ENCODE peak calls at places on chromosomes 6 and 20, in four cellular contexts. O, W, Y and R are unnamed samples.

GRCh38 chr6:127475823-127476176 is 16.6 kb upstream of the KIAA0408 start:
- DNase-seq in O (no peak), W (no peak), Y (no peak), R (no peak)

GRCh38 chr6:111794716-111795452 is 78.4 kb downstream of the FYN start:
- DNase-seq in O (no peak), W (no peak), Y (no peak), R (no peak)

GRCh38 chr6:46509063-46509462 is 17.8 kb upstream of the RCAN2 start:
- DNase-seq in O (no peak), W (no peak), Y (no peak), R (no peak)

GRCh38 chr6:67433124-67433523 is 1202.0 kb upstream of the ADGRB3 start:
- DNase-seq in O (no peak), W (peak; percentile 36), Y (no peak), R (no peak)

GRCh38 chr6:40112350-40112749 is 178.1 kb upstream of the MOCS1 start:
- DNase-seq in O (no peak), W (no peak), Y (no peak), R (no peak)

GRCh38 chr6:149236584-149236983 is 80.9 kb upstream of the TAB2 start:
- DNase-seq in O (no peak), W (peak; percentile 78), Y (no peak), R (no peak)

GRCh38 chr6:158002951-158003853 is 21.5 kb downstream of the SYNJ2 start:
- DNase-seq in O (peak; percentile 62), W (peak; percentile 95), Y (no peak), R (peak; percentile 84)

GRCh38 chr20:46368902-46369268 is 37.5 kb downstream of the ELMO2 start:
- DNase-seq in O (no peak), W (no peak), Y (no peak), R (peak; percentile 32)

DNA sequence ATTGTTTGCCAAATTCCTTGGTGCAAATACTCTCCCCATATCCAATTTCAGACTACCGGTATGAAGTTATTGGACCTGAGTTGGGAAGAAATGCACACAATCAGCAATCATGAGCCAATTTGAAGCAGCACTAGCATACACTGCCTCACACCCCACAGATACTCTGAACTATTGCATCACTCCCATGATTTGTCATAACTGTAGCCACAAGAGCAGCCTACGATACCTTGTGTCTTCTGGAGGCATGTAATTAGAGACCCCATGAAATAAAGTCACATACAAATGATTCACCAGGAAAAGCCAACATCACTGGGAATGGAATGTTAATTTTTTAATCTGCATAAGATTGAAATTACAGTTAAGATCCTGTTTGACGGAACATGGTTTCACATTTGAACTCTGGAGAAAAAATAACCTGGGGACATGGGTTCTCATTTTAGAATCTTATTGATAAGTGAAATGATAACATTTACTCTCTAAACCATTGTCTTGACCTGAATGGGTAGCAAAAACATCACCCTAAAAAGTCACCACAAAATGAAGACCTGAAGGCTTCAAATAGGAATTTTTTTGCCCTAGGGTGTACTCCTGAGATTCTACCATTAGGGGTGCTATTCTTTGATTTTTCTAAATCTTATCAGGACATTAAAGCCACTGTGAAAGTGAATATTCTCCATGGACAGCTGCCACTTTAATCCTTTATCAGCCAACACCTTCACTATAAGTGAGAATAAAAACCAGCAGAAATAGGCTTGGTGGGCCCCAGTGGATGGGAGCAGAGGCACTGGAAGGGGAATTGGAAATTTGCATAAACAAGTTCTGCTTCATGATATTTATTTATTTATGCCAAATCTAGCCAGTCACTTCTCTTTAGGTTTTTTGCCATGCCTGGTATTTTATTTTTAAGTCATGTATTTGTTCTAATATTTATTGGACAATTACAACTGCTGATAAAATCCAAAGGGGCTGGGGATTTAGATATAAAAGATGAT is 34.5 kb upstream of the HBS1L start:
- DNase-seq in O (no peak), W (peak; percentile 41), Y (no peak), R (peak; percentile 33)
- TF ChIP-seq CTCF in O (no peak), W (peak; percentile 51), Y (no peak), R (peak; percentile 79)

DNA sequence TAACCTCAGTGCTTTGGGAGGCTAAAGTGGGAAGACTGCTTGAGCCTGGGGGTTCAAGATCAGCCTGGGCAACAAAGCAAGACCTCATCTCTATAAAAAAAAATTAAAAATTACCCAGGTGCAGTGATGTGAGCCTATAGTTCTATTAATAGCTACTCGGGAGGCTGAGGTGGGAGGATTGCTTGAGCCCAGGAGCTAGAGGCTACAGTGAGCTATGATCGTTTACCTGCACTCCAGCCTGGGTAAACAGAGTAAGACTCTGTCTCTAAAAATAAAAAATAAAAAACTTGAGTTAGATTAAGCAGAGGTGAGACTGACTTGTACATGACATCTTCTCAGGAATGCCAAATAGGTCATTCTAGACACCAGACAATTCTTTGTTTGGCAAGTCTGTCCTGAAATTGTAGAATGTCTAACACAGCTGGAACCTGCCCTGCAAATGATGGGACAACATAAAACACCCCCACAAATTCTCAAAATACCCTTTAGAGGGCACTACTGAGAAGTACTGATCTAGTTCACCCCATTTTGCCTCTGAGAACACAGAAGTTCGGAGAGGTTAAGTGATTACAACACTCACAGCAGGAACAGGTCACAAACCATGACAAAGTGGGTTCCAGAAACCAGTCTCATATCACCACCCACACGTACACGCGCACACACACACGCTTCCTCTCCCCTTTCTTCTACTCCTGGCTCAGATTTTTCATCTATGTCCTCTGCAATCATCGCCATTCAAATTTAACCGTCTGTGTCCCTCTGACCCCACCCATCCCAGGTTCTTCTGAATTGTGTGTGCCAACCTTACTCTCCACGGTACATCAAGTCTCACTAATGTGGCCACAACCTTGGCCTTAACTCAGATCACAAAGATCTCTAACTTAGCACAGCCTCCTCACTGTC is 38.3 kb downstream of the ARHGAP18 start:
- DNase-seq in O (peak; percentile 43), W (no peak), Y (no peak), R (no peak)
- TF ChIP-seq CTCF in O (no peak), W (no peak), Y (peak; percentile 53), R (peak; percentile 44)

DNA sequence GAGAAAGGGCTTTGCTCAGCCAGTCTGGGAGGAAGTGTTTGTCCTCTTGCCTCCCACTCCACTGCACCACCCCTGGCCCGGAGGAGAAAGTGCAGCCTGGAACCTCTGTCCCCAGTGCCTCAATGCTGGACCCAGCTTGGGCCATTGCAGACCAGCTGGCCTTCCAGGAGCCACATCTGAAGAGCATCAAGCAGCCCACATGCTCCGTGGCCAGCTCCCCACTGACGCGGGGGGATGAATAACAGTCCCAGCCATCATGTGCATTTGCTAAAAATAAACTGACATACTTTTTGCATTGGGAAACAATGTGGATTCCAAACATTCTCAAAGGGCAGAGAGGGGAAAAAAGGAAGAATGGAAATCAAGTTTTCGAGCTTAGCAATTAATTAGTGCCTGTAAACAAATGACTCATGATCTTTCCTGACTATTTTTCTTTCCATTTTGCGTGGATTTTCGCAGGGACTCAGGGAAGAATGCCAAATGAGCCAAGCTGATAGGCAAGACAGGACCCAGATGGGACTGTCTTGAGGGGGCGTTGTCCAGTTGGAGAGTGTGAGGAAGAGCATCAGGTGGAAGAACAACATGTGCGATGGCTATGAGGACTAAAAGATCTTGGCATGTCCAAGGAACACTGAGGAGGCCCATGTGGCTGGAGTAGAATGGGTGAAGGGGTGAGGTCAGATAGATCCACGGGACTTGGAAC is 34.1 kb downstream of the CEBPB start:
- DNase-seq in O (peak; percentile 44), W (peak; percentile 77), Y (no peak), R (peak; percentile 94)
- TF ChIP-seq CTCF in O (no peak), W (peak; percentile 29), Y (peak; percentile 39), R (peak; percentile 63)

GRCh38 chr20:43681468-43681942 is 14.6 kb downstream of the MYBL2 start:
- DNase-seq in O (no peak), W (no peak), Y (no peak), R (no peak)
- TF ChIP-seq CTCF in O (no peak), W (no peak), Y (no peak), R (peak; percentile 55)

GRCh38 chr6:6074190-6074589 is 67.5 kb upstream of the NRN1 start:
- DNase-seq in O (no peak), W (no peak), Y (no peak), R (no peak)
- TF ChIP-seq CTCF in O (no peak), W (no peak), Y (no peak), R (no peak)

GRCh38 chr6:44960898-44961297 is 367.2 kb upstream of the RUNX2 start:
- DNase-seq in O (no peak), W (peak; percentile 14), Y (no peak), R (peak; percentile 16)
- TF ChIP-seq CTCF in O (no peak), W (no peak), Y (no peak), R (no peak)

DNA sequence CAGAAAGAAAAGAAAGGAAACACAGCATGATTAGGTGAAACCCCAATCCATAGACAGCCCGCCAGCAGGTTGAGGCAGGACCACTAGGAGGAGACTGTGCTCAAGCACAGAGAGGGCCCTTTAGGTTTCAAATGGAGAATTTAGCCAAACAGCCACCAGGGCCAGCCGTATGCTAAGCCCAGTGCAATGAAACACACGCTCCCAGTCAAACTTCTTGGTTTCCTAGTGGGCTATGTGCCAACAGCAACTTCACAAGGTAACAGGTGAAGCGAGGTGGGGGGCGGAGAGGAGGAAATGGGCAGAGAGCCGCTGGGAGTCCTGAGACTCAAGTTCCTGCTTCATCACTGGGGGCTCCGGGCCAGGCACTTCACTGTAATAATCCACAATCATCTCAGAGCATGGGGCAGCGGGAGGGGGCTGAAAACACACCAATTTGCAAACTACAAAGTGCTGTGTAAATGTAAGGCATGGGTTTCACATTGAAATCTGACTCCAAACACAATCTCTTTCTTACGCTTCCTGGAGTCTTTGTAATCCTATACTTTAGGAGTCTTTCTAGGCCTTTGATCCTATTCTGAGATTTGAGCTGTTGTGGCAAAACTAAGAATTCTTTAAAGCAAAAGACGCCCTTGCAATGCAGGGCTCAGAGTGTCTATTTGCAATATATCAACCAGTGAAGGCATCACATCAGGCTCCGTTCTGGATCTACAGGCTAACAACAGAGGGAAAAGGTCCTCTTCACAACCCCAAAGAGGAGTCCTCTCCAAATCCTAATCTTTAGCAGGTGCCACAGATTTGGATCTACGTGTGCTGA is 117.3 kb downstream of the OPRM1 start:
- DNase-seq in O (peak; percentile 61), W (peak; percentile 52), Y (peak; percentile 48), R (peak; percentile 41)
- TF ChIP-seq CTCF in O (no peak), W (peak; percentile 87), Y (peak; percentile 94), R (peak; percentile 83)

DNA sequence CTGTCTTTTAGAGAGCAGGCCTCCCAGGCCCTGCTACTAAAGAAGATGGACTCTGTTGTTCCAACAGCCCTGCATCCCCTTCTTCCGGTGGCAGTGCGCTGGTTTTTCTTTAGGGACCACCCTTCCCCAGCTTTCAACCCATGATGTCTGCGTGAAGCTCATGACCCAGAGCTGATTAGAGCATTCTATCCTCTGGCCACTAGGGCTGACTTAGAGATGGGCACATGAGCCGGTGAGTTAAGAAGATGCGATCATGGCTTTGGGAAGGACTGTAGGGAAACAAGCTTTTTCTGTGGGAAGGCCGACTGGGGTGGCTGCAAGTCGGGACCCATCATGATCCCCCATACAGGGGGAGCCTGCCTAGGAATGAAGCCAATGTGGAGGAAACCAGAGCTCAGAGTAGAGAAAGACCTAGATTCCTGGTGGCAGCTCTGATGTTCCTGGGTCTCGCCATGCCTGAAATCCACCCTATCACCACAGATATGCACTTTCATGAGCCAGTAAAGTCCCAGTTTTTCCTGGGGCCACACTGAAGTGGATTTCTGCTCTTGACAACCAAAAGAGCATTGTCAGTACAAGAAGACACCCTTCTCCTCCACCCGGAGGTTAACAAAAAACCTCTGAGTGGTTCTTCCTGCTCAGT is 29.1 kb upstream of the STX16 start:
- DNase-seq in O (no peak), W (no peak), Y (no peak), R (no peak)
- TF ChIP-seq CTCF in O (no peak), W (peak; percentile 25), Y (no peak), R (peak; percentile 59)

DNA sequence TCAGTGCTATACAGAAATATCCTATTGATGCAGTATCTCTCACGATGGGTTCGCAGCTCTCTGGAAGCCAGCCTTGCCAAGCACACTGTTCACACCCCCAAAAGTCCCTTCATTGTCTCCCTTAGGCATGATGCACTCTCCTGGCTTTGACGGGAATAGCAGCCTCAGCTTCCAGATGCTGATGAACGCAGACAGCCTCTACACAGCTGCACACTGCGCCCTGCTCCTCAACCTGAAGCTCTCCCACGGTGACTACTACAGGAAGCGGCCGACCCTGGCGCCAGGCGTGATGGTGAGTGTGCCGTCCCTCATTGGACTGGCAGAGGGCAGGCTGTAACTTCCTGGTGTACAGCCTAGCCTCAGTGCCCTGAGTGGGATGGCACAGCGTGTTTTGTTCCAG is 60.0 kb upstream of the PBOV1 start:
- DNase-seq in O (peak; percentile 17), W (peak; percentile 43), Y (peak; percentile 46), R (peak; percentile 8)
- TF ChIP-seq CTCF in O (no peak), W (peak; percentile 65), Y (peak; percentile 59), R (peak; percentile 51)